ENCODE peak calls at places on chromosomes 6 and 20, in five cellular contexts. J is HTR-8/SVneo, C is left cardiac atrium, O is lower leg skin, T is choroid plexus epithelial cell. P is an unnamed sample.

GRCh38 chr6:110629153-110629552 is 152.7 kb upstream of the SLC22A16 start:
- DNase-seq in C (no peak), O (no peak), J (no peak), T (no peak), P (no peak)

GRCh38 chr6:70325009-70325408 is 22.1 kb upstream of the COL9A1 start:
- DNase-seq in C (no peak), T (no peak), J (no peak), O (no peak), P (no peak)

GRCh38 chr6:15470746-15471145 is 192.1 kb downstream of the DTNBP1 start:
- DNase-seq in T (no peak), O (no peak), C (no peak), J (no peak), P (no peak)

GRCh38 chr6:145756170-145756662 is 20.9 kb upstream of the EPM2A start:
- DNase-seq in T (peak; percentile 98), O (peak; percentile 41), J (peak; percentile 26), C (peak; percentile 41), P (no peak)

GRCh38 chr20:31951530-31952453 is at the start of gene PDRG1:
- DNase-seq in C (peak; percentile 97), J (peak; percentile 97), T (peak; percentile 97), O (peak; percentile 93), P (peak; percentile 88)

GRCh38 chr6:168300975-168301647 is 18.5 kb downstream of the DACT2 start:
- DNase-seq in C (no peak), T (no peak), O (no peak), J (no peak), P (no peak)

GRCh38 chr6:166751051-166751595 is 124.1 kb upstream of the RPS6KA2 start:
- DNase-seq in O (no peak), C (no peak), T (no peak), J (no peak), P (no peak)

GRCh38 chr6:113776998-113777397 is 80.1 kb upstream of the MARCKS start:
- DNase-seq in O (no peak), T (peak; percentile 67), J (no peak), C (no peak), P (no peak)

GRCh38 chr20:18822832-18823231 is 9.2 kb downstream of the SCP2D1 start:
- DNase-seq in C (no peak), T (no peak), O (no peak), J (no peak), P (no peak)

GRCh38 chr6:41355952-41356351 is 20.5 kb downstream of the NCR2 start:
- DNase-seq in J (no peak), C (no peak), O (no peak), T (no peak), P (no peak)

GRCh38 chr6:14984454-14984853 is 261.4 kb upstream of the JARID2 start:
- DNase-seq in J (no peak), C (peak; percentile 51), O (peak; percentile 18), T (peak; percentile 13), P (no peak)